ENCODE peak calls at places on chromosomes 12 and 14, in nine cellular contexts. T, J, G, N, L, D, O, Z and M are unnamed samples.

GRCh38 chr12:112344220-112344619 is 38.0 kb downstream of the HECTD4 start:
- DNase-seq in T (no peak), J (no peak), G (no peak), N (no peak), L (no peak), D (no peak), O (no peak), Z (no peak), M (no peak)

GRCh38 chr12:94198469-94198868 is 50.1 kb downstream of the PLXNC1 start:
- DNase-seq in T (no peak), J (no peak), G (no peak), N (no peak), L (no peak), D (no peak), O (no peak), Z (no peak), M (no peak)

GRCh38 chr14:100654814-100655795 is 67.9 kb upstream of the BEGAIN start:
- DNase-seq in T (no peak), J (peak), G (no peak), N (no peak), L (peak), D (peak), O (peak), Z (peak), M (peak)

GRCh38 chr14:77603654-77604270 is 12.7 kb downstream of the SPTLC2 start:
- DNase-seq in T (no peak), J (no peak), G (peak), N (peak), L (no peak), D (no peak), O (peak), Z (no peak), M (no peak)

GRCh38 chr14:73259837-73260236 is 22.5 kb downstream of the PAPLN start:
- DNase-seq in T (no peak), J (no peak), G (no peak), N (no peak), L (no peak), D (no peak), O (no peak), Z (no peak), M (no peak)

GRCh38 chr14:70186826-70187483 is 1.8 kb downstream of the SLC8A3 start:
- DNase-seq in T (peak), J (no peak), G (peak), N (no peak), L (no peak), D (no peak), O (no peak), Z (no peak), M (no peak)

GRCh38 chr14:81303258-81303935 is 82.6 kb upstream of the GTF2A1 start:
- DNase-seq in T (no peak), J (no peak), G (no peak), N (peak), L (peak), D (no peak), O (peak), Z (no peak), M (no peak)

GRCh38 chr12:83793616-83794015 is 1106.9 kb downstream of the TMTC2 start:
- DNase-seq in T (no peak), J (no peak), G (no peak), N (no peak), L (no peak), D (no peak), O (peak), Z (no peak), M (no peak)

GRCh38 chr12:57169046-57169795 is 21.8 kb upstream of the LRP1-AS start:
- DNase-seq in T (no peak), J (no peak), G (no peak), N (no peak), L (no peak), D (no peak), O (no peak), Z (no peak), M (no peak)

GRCh38 chr12:82187595-82187994 is 170.6 kb downstream of the CCDC59 start:
- DNase-seq in T (no peak), J (no peak), G (no peak), N (no peak), L (no peak), D (no peak), O (no peak), Z (no peak), M (no peak)

GRCh38 chr12:117076410-117077372 is 22.5 kb downstream of the TESC start:
- DNase-seq in T (peak), J (no peak), G (no peak), N (no peak), L (no peak), D (no peak), O (peak), Z (no peak), M (no peak)

GRCh38 chr14:102071283-102071998 is 15.4 kb downstream of the HSP90AA1 start:
- DNase-seq in T (peak), J (no peak), G (no peak), N (peak), L (no peak), D (no peak), O (peak), Z (no peak), M (no peak)

GRCh38 chr12:65534105-65534841 is 255.8 kb downstream of the MSRB3 start:
- DNase-seq in T (peak), J (no peak), G (no peak), N (no peak), L (no peak), D (no peak), O (no peak), Z (no peak), M (no peak)

GRCh38 chr12:102918840-102919239 is 1.8 kb upstream of the PAH start:
- DNase-seq in T (no peak), J (no peak), G (no peak), N (no peak), L (no peak), D (no peak), O (no peak), Z (no peak), M (no peak)

GRCh38 chr12:93722757-93723567 is 45.8 kb downstream of the CRADD start:
- DNase-seq in T (peak), J (no peak), G (no peak), N (no peak), L (no peak), D (no peak), O (peak), Z (no peak), M (no peak)

GRCh38 chr14:72636094-72636493 is 257.8 kb downstream of the DPF3 start:
- DNase-seq in T (peak), J (no peak), G (no peak), N (no peak), L (no peak), D (no peak), O (peak), Z (no peak), M (no peak)

GRCh38 chr12:53982616-53983579 is 2.0 kb upstream of the HOXC10 start:
- DNase-seq in T (no peak), J (no peak), G (no peak), N (no peak), L (no peak), D (no peak), O (no peak), Z (no peak), M (no peak)

GRCh38 chr12:49707812-49708147 is 575 bp upstream of the FMNL3 start:
- DNase-seq in T (no peak), J (no peak), G (no peak), N (no peak), L (no peak), D (no peak), O (no peak), Z (no peak), M (no peak)

GRCh38 chr14:73729556-73730265 is 15.5 kb upstream of the PNMA1 start:
- DNase-seq in T (no peak), J (no peak), G (no peak), N (no peak), L (no peak), D (no peak), O (no peak), Z (no peak), M (no peak)

GRCh38 chr12:58914457-58914856 is 5.8 kb downstream of the LRIG3 start:
- DNase-seq in T (no peak), J (no peak), G (no peak), N (no peak), L (no peak), D (no peak), O (peak), Z (no peak), M (no peak)

GRCh38 chr12:123076604-123077297 is 74.1 kb downstream of the PITPNM2 start:
- DNase-seq in T (peak), J (no peak), G (no peak), N (no peak), L (no peak), D (peak), O (peak), Z (peak), M (no peak)

GRCh38 chr14:91892918-91893527 is 25.7 kb upstream of the TC2N start:
- DNase-seq in T (peak), J (peak), G (no peak), N (peak), L (peak), D (no peak), O (no peak), Z (no peak), M (peak)

GRCh38 chr12:55831407-55831880 is 2.1 kb upstream of the DNAJC14 start:
- DNase-seq in T (no peak), J (no peak), G (no peak), N (no peak), L (no peak), D (no peak), O (no peak), Z (no peak), M (no peak)

GRCh38 chr12:6951551-6952120 is 480 bp downstream of the PTPN6 start:
- DNase-seq in T (no peak), J (no peak), G (no peak), N (no peak), L (no peak), D (no peak), O (no peak), Z (no peak), M (no peak)

GRCh38 chr12:123528858-123529257 is 4.7 kb downstream of the RILPL1 start:
- DNase-seq in T (no peak), J (no peak), G (no peak), N (no peak), L (no peak), D (no peak), O (no peak), Z (no peak), M (no peak)

GRCh38 chr12:104295954-104296353 is 7.6 kb upstream of the EID3 start:
- DNase-seq in T (peak), J (no peak), G (no peak), N (no peak), L (no peak), D (no peak), O (no peak), Z (no peak), M (no peak)

GRCh38 chr12:18576104-18576622 is 161.6 kb downstream of the PLCZ1 start:
- DNase-seq in T (peak), J (no peak), G (no peak), N (no peak), L (no peak), D (no peak), O (peak), Z (no peak), M (no peak)

GRCh38 chr14:105430535-105430934 is 10.9 kb downstream of the MTA1 start:
- DNase-seq in T (peak), J (no peak), G (no peak), N (no peak), L (no peak), D (no peak), O (peak), Z (no peak), M (no peak)

GRCh38 chr12:13980548-13981295 is 680 bp downstream of the GRIN2B start:
- DNase-seq in T (no peak), J (peak), G (peak), N (no peak), L (no peak), D (no peak), O (no peak), Z (no peak), M (peak)

GRCh38 chr12:111636209-111636928 is 37.3 kb upstream of the ATXN2 start:
- DNase-seq in T (peak), J (peak), G (peak), N (peak), L (no peak), D (no peak), O (no peak), Z (no peak), M (peak)

GRCh38 chr12:124842800-124843510 is 20.7 kb downstream of the SCARB1 start:
- DNase-seq in T (no peak), J (no peak), G (no peak), N (no peak), L (no peak), D (no peak), O (no peak), Z (no peak), M (no peak)

GRCh38 chr12:123890536-123890902 is 82.1 kb downstream of the CCDC92 start:
- DNase-seq in T (no peak), J (no peak), G (no peak), N (no peak), L (no peak), D (no peak), O (no peak), Z (no peak), M (no peak)

GRCh38 chr14:101359221-101360044 is 201.9 kb upstream of the DIO3 start:
- DNase-seq in T (no peak), J (no peak), G (no peak), N (no peak), L (no peak), D (no peak), O (no peak), Z (no peak), M (no peak)

GRCh38 chr12:89657090-89657489 is 51.5 kb downstream of the ATP2B1 start:
- DNase-seq in T (no peak), J (no peak), G (no peak), N (no peak), L (no peak), D (no peak), O (no peak), Z (no peak), M (no peak)

GRCh38 chr12:122859303-122860051 is 24.2 kb downstream of the HIP1R start:
- DNase-seq in T (no peak), J (no peak), G (no peak), N (no peak), L (no peak), D (no peak), O (no peak), Z (no peak), M (no peak)